ENCODE peak calls at places on chromosomes 5 and 9, in five cellular contexts. One of them, this sample, is unnamed.

GRCh38 chr9:7089794-7090193 is 332.0 kb downstream of the KDM4C start:
- DNase-seq in body of pancreas: no peak
- DNase-seq in foreskin fibroblast: no peak
- DNase-seq in GM23248: no peak
- DNase-seq in CD8-positive, alpha-beta memory T cell: no peak
- DNase-seq in this sample: no peak

GRCh38 chr9:98380065-98380681 is 124.7 kb upstream of the TBC1D2 start:
- DNase-seq in body of pancreas: peak
- DNase-seq in foreskin fibroblast: peak
- DNase-seq in GM23248: peak
- DNase-seq in CD8-positive, alpha-beta memory T cell: no peak
- DNase-seq in this sample: peak

GRCh38 chr9:128568470-128569083 is 16.2 kb downstream of the SPTAN1 start:
- DNase-seq in body of pancreas: no peak
- DNase-seq in foreskin fibroblast: no peak
- DNase-seq in GM23248: peak
- DNase-seq in CD8-positive, alpha-beta memory T cell: no peak
- DNase-seq in this sample: no peak

GRCh38 chr5:180052211-180052818 is 19.2 kb downstream of the RNF130 start:
- DNase-seq in body of pancreas: no peak
- DNase-seq in foreskin fibroblast: no peak
- DNase-seq in GM23248: no peak
- DNase-seq in CD8-positive, alpha-beta memory T cell: no peak
- DNase-seq in this sample: no peak

GRCh38 chr5:66639036-66639435 is 42.8 kb downstream of the MAST4 start:
- DNase-seq in body of pancreas: no peak
- DNase-seq in foreskin fibroblast: no peak
- DNase-seq in GM23248: no peak
- DNase-seq in CD8-positive, alpha-beta memory T cell: no peak
- DNase-seq in this sample: no peak

GRCh38 chr9:14219865-14220655 is 93.9 kb downstream of the NFIB start:
- DNase-seq in body of pancreas: no peak
- DNase-seq in foreskin fibroblast: no peak
- DNase-seq in GM23248: no peak
- DNase-seq in CD8-positive, alpha-beta memory T cell: no peak
- DNase-seq in this sample: no peak

GRCh38 chr5:164818440-164818839 is 1313.0 kb downstream of the MAT2B start:
- DNase-seq in body of pancreas: no peak
- DNase-seq in foreskin fibroblast: no peak
- DNase-seq in GM23248: no peak
- DNase-seq in CD8-positive, alpha-beta memory T cell: no peak
- DNase-seq in this sample: no peak

GRCh38 chr9:29208670-29209069 is 1635.4 kb upstream of the C9orf72 start:
- DNase-seq in body of pancreas: no peak
- DNase-seq in foreskin fibroblast: no peak
- DNase-seq in GM23248: no peak
- DNase-seq in CD8-positive, alpha-beta memory T cell: no peak
- DNase-seq in this sample: no peak

GRCh38 chr5:126956991-126957390 is 73.4 kb downstream of the MARCHF3 start:
- DNase-seq in body of pancreas: no peak
- DNase-seq in foreskin fibroblast: no peak
- DNase-seq in GM23248: no peak
- DNase-seq in CD8-positive, alpha-beta memory T cell: no peak
- DNase-seq in this sample: no peak

GRCh38 chr9:27086818-27087680 is 22.0 kb upstream of the TEK start:
- DNase-seq in body of pancreas: no peak
- DNase-seq in foreskin fibroblast: peak
- DNase-seq in GM23248: peak
- DNase-seq in CD8-positive, alpha-beta memory T cell: no peak
- DNase-seq in this sample: no peak

GRCh38 chr5:64188776-64189175 is 23.1 kb downstream of the RNF180 start:
- DNase-seq in body of pancreas: no peak
- DNase-seq in foreskin fibroblast: no peak
- DNase-seq in GM23248: no peak
- DNase-seq in CD8-positive, alpha-beta memory T cell: no peak
- DNase-seq in this sample: no peak

GRCh38 chr9:113612828-113613227 is 149.3 kb downstream of the RGS3 start:
- DNase-seq in body of pancreas: no peak
- DNase-seq in foreskin fibroblast: no peak
- DNase-seq in GM23248: no peak
- DNase-seq in CD8-positive, alpha-beta memory T cell: no peak
- DNase-seq in this sample: no peak

GRCh38 chr9:112174223-112174964 is 703 bp downstream of the SUSD1 start:
- DNase-seq in body of pancreas: peak
- DNase-seq in foreskin fibroblast: no peak
- DNase-seq in GM23248: peak
- DNase-seq in CD8-positive, alpha-beta memory T cell: peak
- DNase-seq in this sample: peak

GRCh38 chr9:93206576-93207155 is 22.7 kb downstream of the WNK2 start:
- DNase-seq in body of pancreas: no peak
- DNase-seq in foreskin fibroblast: no peak
- DNase-seq in GM23248: no peak
- DNase-seq in CD8-positive, alpha-beta memory T cell: no peak
- DNase-seq in this sample: peak

GRCh38 chr5:90528704-90529233 is 615 bp downstream of the LYSMD3 start:
- DNase-seq in body of pancreas: no peak
- DNase-seq in foreskin fibroblast: no peak
- DNase-seq in GM23248: peak
- DNase-seq in CD8-positive, alpha-beta memory T cell: peak
- DNase-seq in this sample: peak

GRCh38 chr9:92763721-92764380 is 782 bp downstream of the BICD2 start:
- DNase-seq in body of pancreas: peak
- DNase-seq in foreskin fibroblast: no peak
- DNase-seq in GM23248: peak
- DNase-seq in CD8-positive, alpha-beta memory T cell: peak
- DNase-seq in this sample: peak

GRCh38 chr9:127746959-127747569 is 12.0 kb upstream of the TOR2A start:
- DNase-seq in body of pancreas: no peak
- DNase-seq in foreskin fibroblast: no peak
- DNase-seq in GM23248: no peak
- DNase-seq in CD8-positive, alpha-beta memory T cell: peak
- DNase-seq in this sample: no peak

GRCh38 chr5:151023047-151023615 is 2.7 kb downstream of the GPX3 start:
- DNase-seq in body of pancreas: peak
- DNase-seq in foreskin fibroblast: no peak
- DNase-seq in GM23248: peak
- DNase-seq in CD8-positive, alpha-beta memory T cell: no peak
- DNase-seq in this sample: no peak

GRCh38 chr9:93911871-93912554 is 43.1 kb downstream of the BARX1 start:
- DNase-seq in body of pancreas: no peak
- DNase-seq in foreskin fibroblast: no peak
- DNase-seq in GM23248: no peak
- DNase-seq in CD8-positive, alpha-beta memory T cell: no peak
- DNase-seq in this sample: no peak

GRCh38 chr9:77906991-77907390 is 124.6 kb downstream of the GNAQ start:
- DNase-seq in body of pancreas: no peak
- DNase-seq in foreskin fibroblast: no peak
- DNase-seq in GM23248: no peak
- DNase-seq in CD8-positive, alpha-beta memory T cell: no peak
- DNase-seq in this sample: no peak

GRCh38 chr5:158154226-158155005 is 295.5 kb upstream of the CLINT1 start:
- DNase-seq in body of pancreas: peak
- DNase-seq in foreskin fibroblast: peak
- DNase-seq in GM23248: peak
- DNase-seq in CD8-positive, alpha-beta memory T cell: no peak
- DNase-seq in this sample: no peak

GRCh38 chr9:101037433-101037832 is 8.9 kb downstream of the PLPPR1 start:
- DNase-seq in body of pancreas: no peak
- DNase-seq in foreskin fibroblast: no peak
- DNase-seq in GM23248: no peak
- DNase-seq in CD8-positive, alpha-beta memory T cell: no peak
- DNase-seq in this sample: no peak

GRCh38 chr5:73948289-73948688 is 322.3 kb downstream of the ARHGEF28 start:
- DNase-seq in body of pancreas: no peak
- DNase-seq in foreskin fibroblast: no peak
- DNase-seq in GM23248: peak
- DNase-seq in CD8-positive, alpha-beta memory T cell: no peak
- DNase-seq in this sample: no peak

GRCh38 chr9:134024393-134024792 is 888 bp upstream of the BRD3OS start:
- DNase-seq in body of pancreas: no peak
- DNase-seq in foreskin fibroblast: no peak
- DNase-seq in GM23248: no peak
- DNase-seq in CD8-positive, alpha-beta memory T cell: no peak
- DNase-seq in this sample: no peak

DNA sequence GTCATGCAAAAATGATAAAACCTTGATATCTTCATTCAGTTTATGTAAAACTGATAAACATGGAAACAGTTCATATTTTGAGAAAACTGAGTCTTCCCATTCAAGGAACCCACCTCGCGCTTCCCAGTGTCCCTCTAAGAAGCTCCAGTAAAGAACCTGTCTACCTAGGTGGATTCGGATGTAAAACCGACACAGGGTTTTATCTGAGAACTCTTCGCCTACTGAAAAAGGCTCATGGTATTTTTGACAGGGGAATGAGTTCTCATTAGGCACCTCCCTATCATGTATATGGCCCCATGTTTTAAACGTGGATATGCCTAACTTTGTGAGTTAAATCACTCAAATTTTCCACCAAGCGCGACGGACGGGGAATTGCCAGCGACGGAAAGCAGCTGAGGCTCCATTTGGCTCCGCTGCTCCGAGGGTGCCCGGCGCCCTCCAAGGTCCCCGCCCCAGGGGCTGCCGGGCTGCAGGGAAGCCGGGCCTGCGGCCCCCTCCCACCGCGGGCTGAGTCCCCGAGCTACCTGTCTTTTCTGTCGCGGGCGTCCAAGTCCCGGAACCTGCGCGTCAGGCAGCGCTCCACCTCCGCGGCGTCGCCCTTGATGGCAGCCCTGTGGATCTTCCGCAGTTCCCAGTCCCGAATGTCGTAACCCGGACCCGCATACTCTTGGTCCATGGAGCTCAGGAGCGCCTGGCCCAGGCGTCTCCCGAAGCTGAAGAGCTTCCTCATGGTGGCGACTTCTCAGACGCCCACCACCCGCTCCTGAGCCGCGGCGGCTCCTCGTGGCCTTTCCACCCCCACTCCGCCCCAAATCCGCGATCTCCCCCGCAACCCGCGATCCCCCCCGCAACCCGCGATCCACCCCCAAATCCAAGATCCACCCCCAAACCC is 594 bp downstream of the ANKRD18A start:
- DNase-seq in body of pancreas: peak
- DNase-seq in foreskin fibroblast: no peak
- DNase-seq in GM23248: peak
- DNase-seq in CD8-positive, alpha-beta memory T cell: peak
- DNase-seq in this sample: no peak
- H3K4me3 ChIP-seq in body of pancreas: peak
- H3K4me3 ChIP-seq in foreskin fibroblast: no peak
- H3K4me3 ChIP-seq in GM23248: peak
- H3K4me3 ChIP-seq in CD8-positive, alpha-beta memory T cell: peak
- H3K4me3 ChIP-seq in this sample: no peak

GRCh38 chr5:172642046-172642409 is 965 bp downstream of the NEURL1B start:
- DNase-seq in body of pancreas: no peak
- DNase-seq in foreskin fibroblast: no peak
- DNase-seq in GM23248: peak
- DNase-seq in CD8-positive, alpha-beta memory T cell: no peak
- DNase-seq in this sample: no peak
- H3K4me3 ChIP-seq in body of pancreas: no peak
- H3K4me3 ChIP-seq in foreskin fibroblast: peak
- H3K4me3 ChIP-seq in GM23248: no peak
- H3K4me3 ChIP-seq in CD8-positive, alpha-beta memory T cell: no peak
- H3K4me3 ChIP-seq in this sample: no peak

GRCh38 chr9:129681924-129682323 is 16.5 kb downstream of the PRRX2 start:
- DNase-seq in body of pancreas: no peak
- DNase-seq in foreskin fibroblast: no peak
- DNase-seq in GM23248: no peak
- DNase-seq in CD8-positive, alpha-beta memory T cell: no peak
- DNase-seq in this sample: no peak

GRCh38 chr9:129679537-129679936 is 14.1 kb downstream of the PRRX2 start:
- DNase-seq in body of pancreas: no peak
- DNase-seq in foreskin fibroblast: no peak
- DNase-seq in GM23248: no peak
- DNase-seq in CD8-positive, alpha-beta memory T cell: no peak
- DNase-seq in this sample: no peak

GRCh38 chr9:129685933-129686259 is 20.4 kb downstream of the PRRX2 start:
- DNase-seq in body of pancreas: no peak
- DNase-seq in foreskin fibroblast: no peak
- DNase-seq in GM23248: no peak
- DNase-seq in CD8-positive, alpha-beta memory T cell: no peak
- DNase-seq in this sample: no peak

GRCh38 chr9:129685220-129685932 is 19.9 kb downstream of the PRRX2 start:
- DNase-seq in body of pancreas: no peak
- DNase-seq in foreskin fibroblast: no peak
- DNase-seq in GM23248: peak
- DNase-seq in CD8-positive, alpha-beta memory T cell: no peak
- DNase-seq in this sample: no peak

GRCh38 chr9:129682381-129682780 is 16.9 kb downstream of the PRRX2 start:
- DNase-seq in body of pancreas: no peak
- DNase-seq in foreskin fibroblast: no peak
- DNase-seq in GM23248: no peak
- DNase-seq in CD8-positive, alpha-beta memory T cell: no peak
- DNase-seq in this sample: no peak
- H3K4me3 ChIP-seq in body of pancreas: no peak
- H3K4me3 ChIP-seq in foreskin fibroblast: no peak
- H3K4me3 ChIP-seq in GM23248: no peak
- H3K4me3 ChIP-seq in CD8-positive, alpha-beta memory T cell: no peak
- H3K4me3 ChIP-seq in this sample: no peak

DNA sequence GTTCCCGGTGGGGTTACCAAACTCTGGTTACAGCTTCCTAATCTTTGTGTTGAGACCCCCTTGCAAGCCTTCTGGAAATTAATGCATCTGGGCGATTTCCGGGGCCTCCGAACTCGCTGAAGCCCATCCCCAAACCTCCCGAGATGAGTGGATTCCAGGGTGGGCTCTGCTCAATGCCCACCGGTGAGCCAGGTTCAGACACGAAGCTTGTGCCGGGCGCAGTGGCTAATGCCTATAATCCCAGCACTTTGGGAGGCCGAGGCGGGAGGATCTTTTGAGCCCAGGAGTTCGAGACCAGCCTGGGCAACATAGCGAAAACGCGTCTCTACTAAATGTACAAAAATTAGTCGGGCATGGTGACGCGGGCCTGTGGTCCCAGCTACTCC is 371 bp upstream of the HACD4 start:
- DNase-seq in body of pancreas: no peak
- DNase-seq in foreskin fibroblast: no peak
- DNase-seq in GM23248: no peak
- DNase-seq in CD8-positive, alpha-beta memory T cell: no peak
- DNase-seq in this sample: no peak
- H3K4me3 ChIP-seq in body of pancreas: peak
- H3K4me3 ChIP-seq in foreskin fibroblast: peak
- H3K4me3 ChIP-seq in GM23248: peak
- H3K4me3 ChIP-seq in CD8-positive, alpha-beta memory T cell: peak
- H3K4me3 ChIP-seq in this sample: peak

This sample was measured in Karpas-422.